ENCODE peak calls at places on chromosome 1, in seven cellular contexts. One of them, this sample, is unnamed.

GRCh38 chr1:21814241-21814918 is 2.3 kb downstream of the LDLRAD2 start:
- DNase-seq in foreskin keratinocyte: no peak
- DNase-seq in NCI-H460: no peak
- DNase-seq in stomach: no peak
- DNase-seq in activated effector memory CD4-positive, alpha-beta T cell treated with Interleukin-2 at 50 U/mL for 16 hours: no peak
- DNase-seq in HTR-8/SVneo: no peak
- DNase-seq in activated T-cell treated with anti-CD3 and anti-CD28 coated beads, Interleukin-2, amount 50 U/mL, for 72 hours: peak
- DNase-seq in this sample: peak

GRCh38 chr1:75136158-75136815 is 2.1 kb downstream of the LHX8 start:
- DNase-seq in HTR-8/SVneo: no peak
- DNase-seq in stomach: no peak
- DNase-seq in NCI-H460: no peak
- DNase-seq in activated effector memory CD4-positive, alpha-beta T cell treated with Interleukin-2 at 50 U/mL for 16 hours: no peak
- DNase-seq in foreskin keratinocyte: no peak
- DNase-seq in activated T-cell treated with anti-CD3 and anti-CD28 coated beads, Interleukin-2, amount 50 U/mL, for 72 hours: no peak
- DNase-seq in this sample: no peak

GRCh38 chr1:199396456-199396855 is 631.1 kb upstream of the NR5A2 start:
- DNase-seq in activated effector memory CD4-positive, alpha-beta T cell treated with Interleukin-2 at 50 U/mL for 16 hours: no peak
- DNase-seq in stomach: no peak
- DNase-seq in HTR-8/SVneo: no peak
- DNase-seq in foreskin keratinocyte: no peak
- DNase-seq in NCI-H460: no peak
- DNase-seq in activated T-cell treated with anti-CD3 and anti-CD28 coated beads, Interleukin-2, amount 50 U/mL, for 72 hours: no peak
- DNase-seq in this sample: no peak

GRCh38 chr1:21575351-21575942 is 66.2 kb downstream of the ALPL start:
- DNase-seq in HTR-8/SVneo: no peak
- DNase-seq in activated T-cell treated with anti-CD3 and anti-CD28 coated beads, Interleukin-2, amount 50 U/mL, for 72 hours: no peak
- DNase-seq in activated effector memory CD4-positive, alpha-beta T cell treated with Interleukin-2 at 50 U/mL for 16 hours: no peak
- DNase-seq in NCI-H460: no peak
- DNase-seq in foreskin keratinocyte: no peak
- DNase-seq in stomach: no peak
- DNase-seq in this sample: no peak

GRCh38 chr1:62064831-62065230 is 129.8 kb upstream of the L1TD1 start:
- DNase-seq in activated effector memory CD4-positive, alpha-beta T cell treated with Interleukin-2 at 50 U/mL for 16 hours: no peak
- DNase-seq in activated T-cell treated with anti-CD3 and anti-CD28 coated beads, Interleukin-2, amount 50 U/mL, for 72 hours: no peak
- DNase-seq in foreskin keratinocyte: no peak
- DNase-seq in stomach: no peak
- DNase-seq in NCI-H460: no peak
- DNase-seq in HTR-8/SVneo: no peak
- DNase-seq in this sample: no peak

GRCh38 chr1:181083842-181084605 is 4.5 kb upstream of the IER5 start:
- DNase-seq in activated T-cell treated with anti-CD3 and anti-CD28 coated beads, Interleukin-2, amount 50 U/mL, for 72 hours: peak
- DNase-seq in HTR-8/SVneo: no peak
- DNase-seq in activated effector memory CD4-positive, alpha-beta T cell treated with Interleukin-2 at 50 U/mL for 16 hours: peak
- DNase-seq in foreskin keratinocyte: no peak
- DNase-seq in stomach: peak
- DNase-seq in NCI-H460: peak
- DNase-seq in this sample: peak

GRCh38 chr1:201275266-201275666 is 8.0 kb upstream of the PKP1 start:
- DNase-seq in HTR-8/SVneo: peak
- DNase-seq in activated effector memory CD4-positive, alpha-beta T cell treated with Interleukin-2 at 50 U/mL for 16 hours: no peak
- DNase-seq in activated T-cell treated with anti-CD3 and anti-CD28 coated beads, Interleukin-2, amount 50 U/mL, for 72 hours: no peak
- DNase-seq in foreskin keratinocyte: peak
- DNase-seq in stomach: peak
- DNase-seq in NCI-H460: peak
- DNase-seq in this sample: peak

GRCh38 chr1:159821171-159821867 is 5.4 kb upstream of the SLAMF8 start:
- DNase-seq in foreskin keratinocyte: no peak
- DNase-seq in activated effector memory CD4-positive, alpha-beta T cell treated with Interleukin-2 at 50 U/mL for 16 hours: no peak
- DNase-seq in stomach: no peak
- DNase-seq in activated T-cell treated with anti-CD3 and anti-CD28 coated beads, Interleukin-2, amount 50 U/mL, for 72 hours: no peak
- DNase-seq in NCI-H460: no peak
- DNase-seq in HTR-8/SVneo: no peak
- DNase-seq in this sample: no peak

GRCh38 chr1:217660353-217661062 is 29.4 kb downstream of the SPATA17 start:
- DNase-seq in activated effector memory CD4-positive, alpha-beta T cell treated with Interleukin-2 at 50 U/mL for 16 hours: no peak
- DNase-seq in activated T-cell treated with anti-CD3 and anti-CD28 coated beads, Interleukin-2, amount 50 U/mL, for 72 hours: no peak
- DNase-seq in NCI-H460: peak
- DNase-seq in foreskin keratinocyte: peak
- DNase-seq in stomach: no peak
- DNase-seq in HTR-8/SVneo: peak
- DNase-seq in this sample: no peak

GRCh38 chr1:216793303-216793702 is 70.1 kb upstream of the ESRRG start:
- DNase-seq in activated effector memory CD4-positive, alpha-beta T cell treated with Interleukin-2 at 50 U/mL for 16 hours: no peak
- DNase-seq in activated T-cell treated with anti-CD3 and anti-CD28 coated beads, Interleukin-2, amount 50 U/mL, for 72 hours: no peak
- DNase-seq in HTR-8/SVneo: no peak
- DNase-seq in NCI-H460: no peak
- DNase-seq in stomach: no peak
- DNase-seq in foreskin keratinocyte: no peak
- DNase-seq in this sample: no peak

GRCh38 chr1:104294259-104294658 is 544.6 kb downstream of the AMY1C start:
- DNase-seq in HTR-8/SVneo: no peak
- DNase-seq in stomach: no peak
- DNase-seq in activated effector memory CD4-positive, alpha-beta T cell treated with Interleukin-2 at 50 U/mL for 16 hours: no peak
- DNase-seq in activated T-cell treated with anti-CD3 and anti-CD28 coated beads, Interleukin-2, amount 50 U/mL, for 72 hours: no peak
- DNase-seq in NCI-H460: no peak
- DNase-seq in foreskin keratinocyte: no peak
- DNase-seq in this sample: no peak

GRCh38 chr1:35675773-35676172 is 34.4 kb upstream of the PSMB2 start:
- DNase-seq in activated T-cell treated with anti-CD3 and anti-CD28 coated beads, Interleukin-2, amount 50 U/mL, for 72 hours: no peak
- DNase-seq in stomach: no peak
- DNase-seq in HTR-8/SVneo: no peak
- DNase-seq in NCI-H460: no peak
- DNase-seq in foreskin keratinocyte: no peak
- DNase-seq in activated effector memory CD4-positive, alpha-beta T cell treated with Interleukin-2 at 50 U/mL for 16 hours: no peak
- DNase-seq in this sample: no peak

GRCh38 chr1:88111806-88112205 is 572.3 kb upstream of the PKN2 start:
- DNase-seq in activated T-cell treated with anti-CD3 and anti-CD28 coated beads, Interleukin-2, amount 50 U/mL, for 72 hours: no peak
- DNase-seq in NCI-H460: no peak
- DNase-seq in HTR-8/SVneo: no peak
- DNase-seq in stomach: no peak
- DNase-seq in activated effector memory CD4-positive, alpha-beta T cell treated with Interleukin-2 at 50 U/mL for 16 hours: no peak
- DNase-seq in foreskin keratinocyte: no peak
- DNase-seq in this sample: no peak

GRCh38 chr1:208942394-208942793 is 641.1 kb upstream of the CAMK1G start:
- DNase-seq in HTR-8/SVneo: no peak
- DNase-seq in stomach: no peak
- DNase-seq in activated effector memory CD4-positive, alpha-beta T cell treated with Interleukin-2 at 50 U/mL for 16 hours: no peak
- DNase-seq in foreskin keratinocyte: no peak
- DNase-seq in activated T-cell treated with anti-CD3 and anti-CD28 coated beads, Interleukin-2, amount 50 U/mL, for 72 hours: no peak
- DNase-seq in NCI-H460: no peak
- DNase-seq in this sample: no peak

GRCh38 chr1:64196074-64196869 is 7.2 kb upstream of the UBE2U start:
- DNase-seq in activated effector memory CD4-positive, alpha-beta T cell treated with Interleukin-2 at 50 U/mL for 16 hours: no peak
- DNase-seq in NCI-H460: no peak
- DNase-seq in HTR-8/SVneo: no peak
- DNase-seq in activated T-cell treated with anti-CD3 and anti-CD28 coated beads, Interleukin-2, amount 50 U/mL, for 72 hours: no peak
- DNase-seq in foreskin keratinocyte: no peak
- DNase-seq in stomach: no peak
- DNase-seq in this sample: no peak

GRCh38 chr1:243686149-243686548 is 163.9 kb downstream of the AKT3 start:
- DNase-seq in activated effector memory CD4-positive, alpha-beta T cell treated with Interleukin-2 at 50 U/mL for 16 hours: no peak
- DNase-seq in stomach: no peak
- DNase-seq in foreskin keratinocyte: peak
- DNase-seq in activated T-cell treated with anti-CD3 and anti-CD28 coated beads, Interleukin-2, amount 50 U/mL, for 72 hours: no peak
- DNase-seq in NCI-H460: no peak
- DNase-seq in HTR-8/SVneo: no peak
- DNase-seq in this sample: no peak

GRCh38 chr1:37497832-37498231 is 16.7 kb downstream of the MEAF6 start:
- DNase-seq in stomach: peak
- DNase-seq in foreskin keratinocyte: no peak
- DNase-seq in activated effector memory CD4-positive, alpha-beta T cell treated with Interleukin-2 at 50 U/mL for 16 hours: no peak
- DNase-seq in NCI-H460: no peak
- DNase-seq in activated T-cell treated with anti-CD3 and anti-CD28 coated beads, Interleukin-2, amount 50 U/mL, for 72 hours: no peak
- DNase-seq in HTR-8/SVneo: no peak
- DNase-seq in this sample: no peak

GRCh38 chr1:25360596-25361581 is 22.8 kb downstream of the TMEM50A start:
- DNase-seq in activated effector memory CD4-positive, alpha-beta T cell treated with Interleukin-2 at 50 U/mL for 16 hours: no peak
- DNase-seq in activated T-cell treated with anti-CD3 and anti-CD28 coated beads, Interleukin-2, amount 50 U/mL, for 72 hours: no peak
- DNase-seq in NCI-H460: no peak
- DNase-seq in foreskin keratinocyte: no peak
- DNase-seq in HTR-8/SVneo: peak
- DNase-seq in stomach: no peak
- DNase-seq in this sample: peak

GRCh38 chr1:95217371-95217770 is 16.6 kb upstream of the RWDD3 start:
- DNase-seq in foreskin keratinocyte: no peak
- DNase-seq in activated T-cell treated with anti-CD3 and anti-CD28 coated beads, Interleukin-2, amount 50 U/mL, for 72 hours: no peak
- DNase-seq in stomach: no peak
- DNase-seq in HTR-8/SVneo: no peak
- DNase-seq in activated effector memory CD4-positive, alpha-beta T cell treated with Interleukin-2 at 50 U/mL for 16 hours: no peak
- DNase-seq in NCI-H460: no peak
- DNase-seq in this sample: no peak

GRCh38 chr1:223628233-223628632 is 37.3 kb downstream of the CAPN8 start:
- DNase-seq in stomach: peak
- DNase-seq in activated T-cell treated with anti-CD3 and anti-CD28 coated beads, Interleukin-2, amount 50 U/mL, for 72 hours: peak
- DNase-seq in activated effector memory CD4-positive, alpha-beta T cell treated with Interleukin-2 at 50 U/mL for 16 hours: no peak
- DNase-seq in HTR-8/SVneo: peak
- DNase-seq in foreskin keratinocyte: no peak
- DNase-seq in NCI-H460: peak
- DNase-seq in this sample: peak

GRCh38 chr1:22854688-22855565 is 117.7 kb downstream of the LACTBL1 start:
- DNase-seq in activated effector memory CD4-positive, alpha-beta T cell treated with Interleukin-2 at 50 U/mL for 16 hours: no peak
- DNase-seq in stomach: no peak
- DNase-seq in NCI-H460: no peak
- DNase-seq in HTR-8/SVneo: no peak
- DNase-seq in activated T-cell treated with anti-CD3 and anti-CD28 coated beads, Interleukin-2, amount 50 U/mL, for 72 hours: no peak
- DNase-seq in foreskin keratinocyte: no peak
- DNase-seq in this sample: no peak

GRCh38 chr1:37722181-37723071 is 30.1 kb downstream of the CDCA8 start:
- DNase-seq in activated effector memory CD4-positive, alpha-beta T cell treated with Interleukin-2 at 50 U/mL for 16 hours: no peak
- DNase-seq in stomach: no peak
- DNase-seq in activated T-cell treated with anti-CD3 and anti-CD28 coated beads, Interleukin-2, amount 50 U/mL, for 72 hours: no peak
- DNase-seq in HTR-8/SVneo: no peak
- DNase-seq in NCI-H460: no peak
- DNase-seq in foreskin keratinocyte: no peak
- DNase-seq in this sample: no peak

GRCh38 chr1:116878804-116879477 is 30.8 kb upstream of the PTGFRN start:
- DNase-seq in NCI-H460: no peak
- DNase-seq in foreskin keratinocyte: peak
- DNase-seq in stomach: no peak
- DNase-seq in activated T-cell treated with anti-CD3 and anti-CD28 coated beads, Interleukin-2, amount 50 U/mL, for 72 hours: peak
- DNase-seq in activated effector memory CD4-positive, alpha-beta T cell treated with Interleukin-2 at 50 U/mL for 16 hours: no peak
- DNase-seq in HTR-8/SVneo: peak
- DNase-seq in this sample: no peak

GRCh38 chr1:228405979-228406265 is 713 bp downstream of the TRIM11 start:
- DNase-seq in HTR-8/SVneo: no peak
- DNase-seq in foreskin keratinocyte: no peak
- DNase-seq in activated T-cell treated with anti-CD3 and anti-CD28 coated beads, Interleukin-2, amount 50 U/mL, for 72 hours: no peak
- DNase-seq in activated effector memory CD4-positive, alpha-beta T cell treated with Interleukin-2 at 50 U/mL for 16 hours: no peak
- DNase-seq in NCI-H460: no peak
- DNase-seq in stomach: no peak
- DNase-seq in this sample: peak

GRCh38 chr1:152143147-152143845 is 15.7 kb downstream of the RPTN start:
- DNase-seq in stomach: no peak
- DNase-seq in foreskin keratinocyte: no peak
- DNase-seq in HTR-8/SVneo: no peak
- DNase-seq in NCI-H460: no peak
- DNase-seq in activated effector memory CD4-positive, alpha-beta T cell treated with Interleukin-2 at 50 U/mL for 16 hours: no peak
- DNase-seq in activated T-cell treated with anti-CD3 and anti-CD28 coated beads, Interleukin-2, amount 50 U/mL, for 72 hours: peak
- DNase-seq in this sample: no peak

GRCh38 chr1:165891461-165891860 is 64.0 kb downstream of the UCK2 start:
- DNase-seq in NCI-H460: no peak
- DNase-seq in foreskin keratinocyte: no peak
- DNase-seq in activated effector memory CD4-positive, alpha-beta T cell treated with Interleukin-2 at 50 U/mL for 16 hours: no peak
- DNase-seq in HTR-8/SVneo: no peak
- DNase-seq in activated T-cell treated with anti-CD3 and anti-CD28 coated beads, Interleukin-2, amount 50 U/mL, for 72 hours: no peak
- DNase-seq in stomach: no peak
- DNase-seq in this sample: no peak

GRCh38 chr1:58911841-58912553 is 128.2 kb upstream of the JUN start:
- DNase-seq in activated effector memory CD4-positive, alpha-beta T cell treated with Interleukin-2 at 50 U/mL for 16 hours: no peak
- DNase-seq in stomach: no peak
- DNase-seq in HTR-8/SVneo: no peak
- DNase-seq in activated T-cell treated with anti-CD3 and anti-CD28 coated beads, Interleukin-2, amount 50 U/mL, for 72 hours: no peak
- DNase-seq in foreskin keratinocyte: no peak
- DNase-seq in NCI-H460: no peak
- DNase-seq in this sample: no peak

GRCh38 chr1:203185061-203185461 is 1.4 kb downstream of the CHI3L1 start:
- DNase-seq in stomach: no peak
- DNase-seq in activated T-cell treated with anti-CD3 and anti-CD28 coated beads, Interleukin-2, amount 50 U/mL, for 72 hours: no peak
- DNase-seq in NCI-H460: no peak
- DNase-seq in activated effector memory CD4-positive, alpha-beta T cell treated with Interleukin-2 at 50 U/mL for 16 hours: no peak
- DNase-seq in HTR-8/SVneo: no peak
- DNase-seq in foreskin keratinocyte: no peak
- DNase-seq in this sample: peak

GRCh38 chr1:163540727-163541126 is 219.0 kb downstream of the NUF2 start:
- DNase-seq in foreskin keratinocyte: no peak
- DNase-seq in stomach: no peak
- DNase-seq in HTR-8/SVneo: no peak
- DNase-seq in activated T-cell treated with anti-CD3 and anti-CD28 coated beads, Interleukin-2, amount 50 U/mL, for 72 hours: no peak
- DNase-seq in NCI-H460: no peak
- DNase-seq in activated effector memory CD4-positive, alpha-beta T cell treated with Interleukin-2 at 50 U/mL for 16 hours: no peak
- DNase-seq in this sample: no peak